ENCODE peak calls at places on chromosomes 11 and 22, in six cellular contexts. E, O, S, M, F and J are unnamed samples.

GRCh38 chr11:10625281-10625981 is 57.0 kb upstream of the LYVE1 start:
- DNase-seq in E (no peak), O (no peak), S (peak; percentile 35), M (no peak), F (no peak), J (no peak)

GRCh38 chr22:43375951-43376455 is 32.8 kb upstream of the SCUBE1 start:
- DNase-seq in E (no peak), O (no peak), S (no peak), M (peak; percentile 43), F (no peak), J (no peak)

GRCh38 chr22:36730176-36730858 is 26.8 kb upstream of the CACNG2 start:
- DNase-seq in E (no peak), O (no peak), S (no peak), M (no peak), F (no peak), J (no peak)

GRCh38 chr11:18192988-18193387 is 20.4 kb downstream of the MRGPRX4 start:
- DNase-seq in E (no peak), O (no peak), S (no peak), M (no peak), F (no peak), J (no peak)

GRCh38 chr11:130131957-130132850 is 27.4 kb upstream of the ST14 start:
- DNase-seq in E (peak; percentile 61), O (peak; percentile 53), S (peak; percentile 63), M (peak; percentile 66), F (peak; percentile 52), J (peak; percentile 68)

GRCh38 chr11:122413677-122414076 is 241.8 kb upstream of the UBASH3B start:
- DNase-seq in E (no peak), O (no peak), S (no peak), M (no peak), F (no peak), J (no peak)

GRCh38 chr11:114346709-114347141 is 50.5 kb downstream of the NNMT start:
- DNase-seq in E (peak; percentile 12), O (no peak), S (no peak), M (no peak), F (no peak), J (no peak)

GRCh38 chr22:44776535-44777363 is 24.4 kb downstream of the ARHGAP8 start:
- DNase-seq in E (no peak), O (no peak), S (no peak), M (no peak), F (no peak), J (no peak)

GRCh38 chr11:19953342-19953741 is 206.9 kb downstream of the DBX1 start:
- DNase-seq in E (peak; percentile 36), O (no peak), S (peak; percentile 61), M (peak; percentile 81), F (no peak), J (peak; percentile 30)

GRCh38 chr11:122440783-122441701 is 214.5 kb upstream of the UBASH3B start:
- DNase-seq in E (peak; percentile 29), O (no peak), S (peak; percentile 54), M (no peak), F (no peak), J (no peak)

GRCh38 chr22:39712938-39713525 is 142.5 kb downstream of the CACNA1I start:
- DNase-seq in E (no peak), O (no peak), S (no peak), M (no peak), F (no peak), J (no peak)

GRCh38 chr11:1516273-1517067 is 29.9 kb upstream of the MOB2 start:
- DNase-seq in E (no peak), O (no peak), S (no peak), M (peak; percentile 61), F (no peak), J (no peak)

GRCh38 chr22:48241658-48242057 is 1479.2 kb downstream of the TBC1D22A start:
- DNase-seq in E (no peak), O (no peak), S (peak; percentile 30), M (no peak), F (no peak), J (no peak)

DNA sequence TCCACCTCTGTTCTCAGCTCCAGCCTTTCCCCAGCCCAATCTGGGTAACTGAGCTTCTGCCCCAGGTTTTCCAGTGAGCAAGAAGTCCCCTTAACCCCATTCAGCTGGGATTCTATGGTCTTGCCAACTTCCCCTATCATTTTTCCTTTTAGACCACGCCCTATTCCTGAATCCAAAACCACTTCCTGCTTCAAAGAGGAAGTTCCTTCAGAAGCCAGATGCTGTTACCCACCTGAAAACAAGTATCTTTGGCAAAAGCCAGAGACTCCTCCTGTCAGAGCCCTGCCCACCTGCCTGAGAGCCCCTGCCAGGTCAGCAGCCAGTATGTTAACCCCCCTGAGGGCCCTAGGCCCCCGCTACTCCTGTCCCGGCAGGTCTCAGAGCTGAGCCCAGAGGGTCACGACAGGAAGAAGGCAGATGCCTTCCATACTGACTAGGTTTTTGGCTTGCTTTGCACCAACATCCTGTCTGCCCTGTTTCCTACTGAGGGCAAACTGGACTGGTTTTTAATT is 20.3 kb upstream of the MICAL2 start:
- DNase-seq in E (no peak), O (peak; percentile 54), S (no peak), M (peak; percentile 61), F (peak; percentile 31), J (no peak)
- TF ChIP-seq RAD21 in E (no peak), O (no peak), S (no peak), M (no peak), F (no peak), J (no peak)

GRCh38 chr11:61475433-61475832 is 33.1 kb upstream of the LRRC10B start:
- DNase-seq in E (no peak), O (no peak), S (no peak), M (no peak), F (no peak), J (no peak)

GRCh38 chr11:61472282-61472681 is 36.3 kb upstream of the LRRC10B start:
- DNase-seq in E (no peak), O (no peak), S (no peak), M (peak; percentile 10), F (no peak), J (no peak)

GRCh38 chr11:61474234-61474633 is 34.3 kb upstream of the LRRC10B start:
- DNase-seq in E (no peak), O (no peak), S (no peak), M (no peak), F (no peak), J (no peak)

GRCh38 chr11:61472868-61473267 is 35.7 kb upstream of the LRRC10B start:
- DNase-seq in E (no peak), O (no peak), S (no peak), M (peak; percentile 26), F (no peak), J (no peak)

DNA sequence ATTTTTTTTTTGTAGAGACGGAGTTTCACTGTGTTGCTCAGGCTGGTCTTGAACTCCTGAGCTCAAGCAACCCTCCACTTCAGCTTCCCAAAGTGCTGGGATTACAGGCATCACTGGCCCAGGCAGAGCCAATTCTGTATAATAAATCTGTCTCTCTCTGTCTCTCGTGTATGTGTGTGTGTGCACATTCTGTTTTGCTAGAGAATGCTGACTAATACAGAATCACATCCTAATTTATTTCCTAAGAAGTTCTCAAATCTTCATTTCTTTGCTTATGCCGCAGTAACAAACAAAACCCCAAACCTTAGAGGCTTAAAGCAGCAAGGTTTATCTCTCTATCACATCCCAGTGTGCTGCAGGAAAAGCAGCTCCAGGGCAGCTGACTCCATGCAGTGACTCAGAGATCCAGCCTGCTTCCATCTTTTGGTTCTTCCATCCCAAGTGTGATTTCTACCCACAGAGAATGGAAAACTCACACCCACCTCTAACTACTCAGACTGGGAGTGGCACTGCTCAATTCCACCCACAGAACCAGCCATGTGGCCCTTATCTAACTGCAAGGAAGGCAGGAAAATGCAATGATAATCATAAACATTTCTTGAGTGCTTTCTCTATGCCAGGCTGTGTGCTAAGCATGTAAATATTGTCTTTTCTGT is 35.1 kb upstream of the LRRC10B start:
- DNase-seq in E (no peak), O (no peak), S (no peak), M (peak; percentile 28), F (no peak), J (no peak)
- TF ChIP-seq CEBPB in E (no peak), O (no peak), S (no peak), M (no peak), F (no peak), J (no peak)

GRCh38 chr22:17748555-17749353 is 25.5 kb downstream of the BID start:
- DNase-seq in E (no peak), O (no peak), S (peak; percentile 81), M (no peak), F (peak; percentile 51), J (no peak)

GRCh38 chr22:17746916-17747315 is 27.4 kb downstream of the BID start:
- DNase-seq in E (no peak), O (no peak), S (no peak), M (no peak), F (no peak), J (no peak)

GRCh38 chr22:17753401-17753989 is 20.8 kb downstream of the BID start:
- DNase-seq in E (no peak), O (no peak), S (no peak), M (peak; percentile 55), F (no peak), J (no peak)

GRCh38 chr22:17751596-17751995 is 22.7 kb downstream of the BID start:
- DNase-seq in E (no peak), O (no peak), S (no peak), M (no peak), F (no peak), J (no peak)

DNA sequence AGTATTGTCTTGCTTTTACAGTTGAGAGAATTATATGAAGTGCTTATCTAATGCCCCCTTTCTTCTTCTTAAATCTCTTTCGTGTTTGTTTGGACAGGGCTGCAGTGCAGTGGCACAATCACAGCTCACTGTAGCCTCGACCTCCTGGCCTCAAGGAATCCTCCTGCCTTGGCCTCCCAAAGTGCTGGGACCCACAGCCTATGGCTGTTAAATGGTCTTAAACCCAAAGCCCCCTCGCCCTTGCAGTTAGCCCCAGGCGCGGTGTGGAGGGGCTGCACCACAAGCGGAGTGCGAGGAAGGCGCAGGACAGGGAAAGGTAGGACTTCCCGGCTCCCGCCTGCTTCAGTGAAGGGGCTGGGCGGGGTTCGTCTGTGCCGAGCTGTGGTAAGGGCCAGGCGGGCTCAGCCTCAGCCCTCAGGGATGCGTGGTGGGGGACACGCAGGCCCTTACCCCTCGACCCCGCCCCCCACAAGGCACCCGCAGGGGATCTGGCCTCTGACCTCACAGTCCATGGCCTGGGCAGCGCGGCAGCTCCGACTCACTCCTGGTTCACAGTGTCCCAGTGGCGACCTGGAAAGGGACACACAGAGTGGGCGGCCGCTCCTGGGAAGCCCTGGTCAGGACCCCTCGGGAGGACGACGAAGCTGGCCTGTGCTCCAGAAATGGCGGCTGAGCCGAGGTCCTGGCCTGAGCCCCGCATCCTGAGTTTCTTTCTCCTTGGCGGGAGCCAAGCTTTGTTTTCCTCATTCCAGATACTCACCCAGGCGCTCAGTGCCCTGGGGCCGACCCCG is 24.5 kb downstream of the BID start:
- DNase-seq in E (no peak), O (no peak), S (no peak), M (no peak), F (no peak), J (no peak)
- TF ChIP-seq RAD21 in E (no peak), O (no peak), S (no peak), M (no peak), F (no peak), J (no peak)

GRCh38 chr22:46736705-46737104 is 1.3 kb downstream of the CERK start:
- DNase-seq in E (no peak), O (no peak), S (no peak), M (no peak), F (no peak), J (no peak)

GRCh38 chr22:46734830-46735453 is 3.1 kb downstream of the CERK start:
- DNase-seq in E (no peak), O (no peak), S (no peak), M (no peak), F (no peak), J (no peak)

GRCh38 chr22:46737976-46738641 is at the start of gene CERK:
- DNase-seq in E (peak; percentile 31), O (no peak), S (peak; percentile 74), M (peak; percentile 62), F (peak; percentile 87), J (peak; percentile 36)

GRCh38 chr22:46737105-46737975 is 712 bp downstream of the CERK start:
- DNase-seq in E (no peak), O (no peak), S (peak; percentile 66), M (peak; percentile 34), F (peak; percentile 72), J (no peak)

GRCh38 chr22:46735747-46736608 is 2.1 kb downstream of the CERK start:
- DNase-seq in E (no peak), O (no peak), S (no peak), M (no peak), F (no peak), J (no peak)
- TF ChIP-seq CEBPB in E (no peak), O (no peak), S (no peak), M (no peak), F (no peak), J (no peak)